ENCODE peak calls at places on chromosomes 5 and 9, in seven cellular contexts. One of them, this sample, is unnamed.

GRCh38 chr9:136538599-136539426 is 7.0 kb downstream of the NOTCH1 start:
- DNase-seq in effector memory CD8-positive, alpha-beta T cell: peak; percentile 45
- DNase-seq in progenitor cell of endocrine pancreas: no peak
- DNase-seq in NCI-H1417: no peak
- DNase-seq in Calu3: no peak
- DNase-seq in GM12891: peak; percentile 68
- DNase-seq in RWPE1: peak; percentile 61
- DNase-seq in this sample: no peak

GRCh38 chr9:17219261-17219660 is 84.4 kb downstream of the CNTLN start:
- DNase-seq in Calu3: no peak
- DNase-seq in RWPE1: no peak
- DNase-seq in NCI-H1417: no peak
- DNase-seq in progenitor cell of endocrine pancreas: no peak
- DNase-seq in effector memory CD8-positive, alpha-beta T cell: no peak
- DNase-seq in GM12891: no peak
- DNase-seq in this sample: no peak

GRCh38 chr5:141714542-141715303 is 32.7 kb upstream of the ARAP3 start:
- DNase-seq in GM12891: no peak
- DNase-seq in effector memory CD8-positive, alpha-beta T cell: no peak
- DNase-seq in Calu3: no peak
- DNase-seq in NCI-H1417: peak; percentile 30
- DNase-seq in progenitor cell of endocrine pancreas: no peak
- DNase-seq in RWPE1: peak; percentile 54
- DNase-seq in this sample: peak; percentile 9

GRCh38 chr9:26296910-26297309 is 595.7 kb downstream of the CAAP1 start:
- DNase-seq in effector memory CD8-positive, alpha-beta T cell: no peak
- DNase-seq in Calu3: no peak
- DNase-seq in GM12891: no peak
- DNase-seq in NCI-H1417: no peak
- DNase-seq in progenitor cell of endocrine pancreas: no peak
- DNase-seq in RWPE1: no peak
- DNase-seq in this sample: no peak

GRCh38 chr9:130313103-130313858 is 47.7 kb downstream of the HMCN2 start:
- DNase-seq in RWPE1: no peak
- DNase-seq in NCI-H1417: no peak
- DNase-seq in Calu3: peak; percentile 34
- DNase-seq in effector memory CD8-positive, alpha-beta T cell: no peak
- DNase-seq in GM12891: no peak
- DNase-seq in progenitor cell of endocrine pancreas: no peak
- DNase-seq in this sample: no peak

GRCh38 chr9:35863583-35863982 is 6.6 kb downstream of the OR13J1 start:
- DNase-seq in progenitor cell of endocrine pancreas: no peak
- DNase-seq in RWPE1: no peak
- DNase-seq in effector memory CD8-positive, alpha-beta T cell: no peak
- DNase-seq in NCI-H1417: no peak
- DNase-seq in Calu3: no peak
- DNase-seq in GM12891: no peak
- DNase-seq in this sample: no peak

GRCh38 chr9:138058181-138058580 is 180.6 kb downstream of the CACNA1B start:
- DNase-seq in Calu3: no peak
- DNase-seq in RWPE1: no peak
- DNase-seq in effector memory CD8-positive, alpha-beta T cell: no peak
- DNase-seq in progenitor cell of endocrine pancreas: no peak
- DNase-seq in NCI-H1417: no peak
- DNase-seq in GM12891: no peak
- DNase-seq in this sample: no peak

GRCh38 chr5:51652980-51653379 is 269.7 kb downstream of the ISL1 start:
- DNase-seq in GM12891: no peak
- DNase-seq in Calu3: peak; percentile 28
- DNase-seq in RWPE1: peak; percentile 82
- DNase-seq in progenitor cell of endocrine pancreas: no peak
- DNase-seq in effector memory CD8-positive, alpha-beta T cell: no peak
- DNase-seq in NCI-H1417: no peak
- DNase-seq in this sample: no peak

GRCh38 chr5:148924817-148925216 is 98.4 kb downstream of the ADRB2 start:
- DNase-seq in NCI-H1417: no peak
- DNase-seq in GM12891: no peak
- DNase-seq in effector memory CD8-positive, alpha-beta T cell: no peak
- DNase-seq in Calu3: peak; percentile 78
- DNase-seq in progenitor cell of endocrine pancreas: no peak
- DNase-seq in RWPE1: peak; percentile 55
- DNase-seq in this sample: no peak

GRCh38 chr5:126826619-126827215 is 49.8 kb downstream of the LMNB1 start:
- DNase-seq in progenitor cell of endocrine pancreas: no peak
- DNase-seq in GM12891: no peak
- DNase-seq in RWPE1: no peak
- DNase-seq in Calu3: no peak
- DNase-seq in effector memory CD8-positive, alpha-beta T cell: no peak
- DNase-seq in NCI-H1417: no peak
- DNase-seq in this sample: no peak

GRCh38 chr5:80136751-80137272 is 101.7 kb downstream of the THBS4 start:
- DNase-seq in GM12891: no peak
- DNase-seq in Calu3: no peak
- DNase-seq in NCI-H1417: no peak
- DNase-seq in RWPE1: no peak
- DNase-seq in effector memory CD8-positive, alpha-beta T cell: no peak
- DNase-seq in progenitor cell of endocrine pancreas: no peak
- DNase-seq in this sample: no peak

GRCh38 chr9:99929652-99930051 is 23.2 kb downstream of the STX17 start:
- DNase-seq in Calu3: no peak
- DNase-seq in NCI-H1417: no peak
- DNase-seq in GM12891: no peak
- DNase-seq in progenitor cell of endocrine pancreas: no peak
- DNase-seq in effector memory CD8-positive, alpha-beta T cell: no peak
- DNase-seq in RWPE1: no peak
- DNase-seq in this sample: no peak

GRCh38 chr9:92644278-92644677 is 25.7 kb downstream of the IPPK start:
- DNase-seq in GM12891: no peak
- DNase-seq in Calu3: no peak
- DNase-seq in progenitor cell of endocrine pancreas: no peak
- DNase-seq in RWPE1: no peak
- DNase-seq in NCI-H1417: no peak
- DNase-seq in effector memory CD8-positive, alpha-beta T cell: no peak
- DNase-seq in this sample: no peak

GRCh38 chr5:31864015-31864414 is 225.1 kb downstream of the PDZD2 start:
- DNase-seq in NCI-H1417: no peak
- DNase-seq in effector memory CD8-positive, alpha-beta T cell: no peak
- DNase-seq in RWPE1: no peak
- DNase-seq in progenitor cell of endocrine pancreas: no peak
- DNase-seq in GM12891: no peak
- DNase-seq in Calu3: no peak
- DNase-seq in this sample: no peak

GRCh38 chr5:35777358-35778087 is 79.2 kb upstream of the IL7R start:
- DNase-seq in RWPE1: peak; percentile 43
- DNase-seq in progenitor cell of endocrine pancreas: peak; percentile 41
- DNase-seq in Calu3: peak; percentile 62
- DNase-seq in effector memory CD8-positive, alpha-beta T cell: peak; percentile 75
- DNase-seq in GM12891: no peak
- DNase-seq in NCI-H1417: peak; percentile 53
- DNase-seq in this sample: peak; percentile 53

GRCh38 chr5:131720714-131721113 is 76.1 kb downstream of the FNIP1 start:
- DNase-seq in RWPE1: no peak
- DNase-seq in NCI-H1417: no peak
- DNase-seq in progenitor cell of endocrine pancreas: no peak
- DNase-seq in GM12891: no peak
- DNase-seq in Calu3: no peak
- DNase-seq in effector memory CD8-positive, alpha-beta T cell: no peak
- DNase-seq in this sample: no peak

GRCh38 chr5:92401492-92401891 is 1018.4 kb upstream of the ARRDC3 start:
- DNase-seq in NCI-H1417: peak; percentile 61
- DNase-seq in progenitor cell of endocrine pancreas: no peak
- DNase-seq in effector memory CD8-positive, alpha-beta T cell: no peak
- DNase-seq in RWPE1: no peak
- DNase-seq in GM12891: no peak
- DNase-seq in Calu3: no peak
- DNase-seq in this sample: no peak

GRCh38 chr5:105849701-105850100 is 1821.0 kb downstream of the EFNA5 start:
- DNase-seq in effector memory CD8-positive, alpha-beta T cell: no peak
- DNase-seq in NCI-H1417: no peak
- DNase-seq in progenitor cell of endocrine pancreas: no peak
- DNase-seq in GM12891: no peak
- DNase-seq in RWPE1: no peak
- DNase-seq in Calu3: no peak
- DNase-seq in this sample: no peak

GRCh38 chr5:36152324-36153298 is 700 bp downstream of the SKP2 start:
- DNase-seq in effector memory CD8-positive, alpha-beta T cell: no peak
- DNase-seq in progenitor cell of endocrine pancreas: no peak
- DNase-seq in Calu3: no peak
- DNase-seq in GM12891: no peak
- DNase-seq in RWPE1: peak; percentile 17
- DNase-seq in NCI-H1417: peak; percentile 44
- DNase-seq in this sample: peak; percentile 64

GRCh38 chr9:130981761-130982147 is 27.2 kb upstream of the LAMC3 start:
- DNase-seq in NCI-H1417: peak; percentile 55
- DNase-seq in GM12891: no peak
- DNase-seq in effector memory CD8-positive, alpha-beta T cell: no peak
- DNase-seq in RWPE1: no peak
- DNase-seq in progenitor cell of endocrine pancreas: no peak
- DNase-seq in Calu3: no peak
- DNase-seq in this sample: no peak

GRCh38 chr9:137893670-137894069 is 16.1 kb downstream of the CACNA1B start:
- DNase-seq in NCI-H1417: no peak
- DNase-seq in GM12891: no peak
- DNase-seq in Calu3: no peak
- DNase-seq in effector memory CD8-positive, alpha-beta T cell: no peak
- DNase-seq in RWPE1: no peak
- DNase-seq in progenitor cell of endocrine pancreas: no peak
- DNase-seq in this sample: no peak

GRCh38 chr9:37408933-37409710 is 13.4 kb upstream of the GRHPR start:
- DNase-seq in effector memory CD8-positive, alpha-beta T cell: peak; percentile 60
- DNase-seq in RWPE1: no peak
- DNase-seq in Calu3: no peak
- DNase-seq in GM12891: peak; percentile 47
- DNase-seq in NCI-H1417: no peak
- DNase-seq in progenitor cell of endocrine pancreas: no peak
- DNase-seq in this sample: no peak

GRCh38 chr9:4984171-4984570 is 901 bp upstream of the JAK2 start:
- DNase-seq in NCI-H1417: no peak
- DNase-seq in GM12891: no peak
- DNase-seq in effector memory CD8-positive, alpha-beta T cell: peak; percentile 1
- DNase-seq in Calu3: no peak
- DNase-seq in RWPE1: no peak
- DNase-seq in progenitor cell of endocrine pancreas: no peak
- DNase-seq in this sample: peak; percentile 48

GRCh38 chr5:139385061-139385889 is 2.2 kb upstream of the SLC23A1 start:
- DNase-seq in Calu3: peak; percentile 53
- DNase-seq in progenitor cell of endocrine pancreas: no peak
- DNase-seq in RWPE1: no peak
- DNase-seq in NCI-H1417: peak; percentile 9
- DNase-seq in GM12891: no peak
- DNase-seq in effector memory CD8-positive, alpha-beta T cell: no peak
- DNase-seq in this sample: no peak

GRCh38 chr5:131769961-131770360 is 26.9 kb downstream of the FNIP1 start:
- DNase-seq in GM12891: no peak
- DNase-seq in progenitor cell of endocrine pancreas: no peak
- DNase-seq in RWPE1: no peak
- DNase-seq in NCI-H1417: no peak
- DNase-seq in Calu3: no peak
- DNase-seq in effector memory CD8-positive, alpha-beta T cell: no peak
- DNase-seq in this sample: no peak

GRCh38 chr5:132455614-132456115 is 34.9 kb downstream of the IRF1 start:
- DNase-seq in Calu3: no peak
- DNase-seq in progenitor cell of endocrine pancreas: no peak
- DNase-seq in GM12891: no peak
- DNase-seq in RWPE1: no peak
- DNase-seq in NCI-H1417: no peak
- DNase-seq in effector memory CD8-positive, alpha-beta T cell: no peak
- DNase-seq in this sample: no peak

GRCh38 chr5:118548761-118549160 is 439.6 kb downstream of the DTWD2 start:
- DNase-seq in effector memory CD8-positive, alpha-beta T cell: no peak
- DNase-seq in Calu3: no peak
- DNase-seq in GM12891: no peak
- DNase-seq in progenitor cell of endocrine pancreas: no peak
- DNase-seq in NCI-H1417: no peak
- DNase-seq in RWPE1: peak; percentile 45
- DNase-seq in this sample: no peak

GRCh38 chr5:177095088-177095669 is 8.5 kb downstream of the FGFR4 start:
- DNase-seq in Calu3: no peak
- DNase-seq in progenitor cell of endocrine pancreas: no peak
- DNase-seq in RWPE1: no peak
- DNase-seq in GM12891: no peak
- DNase-seq in effector memory CD8-positive, alpha-beta T cell: no peak
- DNase-seq in NCI-H1417: no peak
- DNase-seq in this sample: no peak

GRCh38 chr9:93677641-93678136 is 101.3 kb downstream of the PHF2 start:
- DNase-seq in GM12891: no peak
- DNase-seq in progenitor cell of endocrine pancreas: peak; percentile 8
- DNase-seq in effector memory CD8-positive, alpha-beta T cell: no peak
- DNase-seq in NCI-H1417: no peak
- DNase-seq in Calu3: no peak
- DNase-seq in RWPE1: no peak
- DNase-seq in this sample: no peak

GRCh38 chr5:17216974-17217325 is 481 bp upstream of the BASP1 start:
- DNase-seq in effector memory CD8-positive, alpha-beta T cell: no peak
- DNase-seq in GM12891: peak; percentile 25
- DNase-seq in NCI-H1417: no peak
- DNase-seq in Calu3: no peak
- DNase-seq in progenitor cell of endocrine pancreas: peak; percentile 37
- DNase-seq in RWPE1: peak; percentile 31
- DNase-seq in this sample: no peak

GRCh38 chr5:82467006-82467561 is 188.9 kb upstream of the RPS23 start:
- DNase-seq in Calu3: no peak
- DNase-seq in NCI-H1417: no peak
- DNase-seq in effector memory CD8-positive, alpha-beta T cell: no peak
- DNase-seq in RWPE1: no peak
- DNase-seq in progenitor cell of endocrine pancreas: no peak
- DNase-seq in GM12891: no peak
- DNase-seq in this sample: no peak

GRCh38 chr9:93003552-93004407 is 54.7 kb upstream of the SUSD3 start:
- DNase-seq in RWPE1: peak; percentile 83
- DNase-seq in effector memory CD8-positive, alpha-beta T cell: peak; percentile 51
- DNase-seq in NCI-H1417: peak; percentile 77
- DNase-seq in progenitor cell of endocrine pancreas: peak; percentile 34
- DNase-seq in GM12891: peak; percentile 64
- DNase-seq in Calu3: peak; percentile 77
- DNase-seq in this sample: peak; percentile 86